ENCODE peak calls at places on chromosomes 11 and 22, in four cellular contexts. I, L, M and W are unnamed samples.

GRCh38 chr22:38741576-38741975 is 14.2 kb downstream of the SUN2 start:
- DNase-seq in L (no peak), M (no peak), I (no peak), W (no peak)

GRCh38 chr11:10208045-10208674 is 85.9 kb downstream of the SBF2 start:
- DNase-seq in I (peak), M (peak), L (peak), W (peak)

GRCh38 chr11:43919852-43920597 is 22.4 kb upstream of the C11orf96 start:
- DNase-seq in M (no peak), L (no peak), I (no peak), W (no peak)

GRCh38 chr11:27081056-27081455 is 40.4 kb downstream of the BBOX1 start:
- DNase-seq in I (no peak), M (no peak), L (peak), W (no peak)

GRCh38 chr11:131464481-131464880 is 94.1 kb downstream of the NTM start:
- DNase-seq in I (no peak), L (no peak), M (no peak), W (no peak)

GRCh38 chr22:49968831-49969661 is 8.5 kb downstream of the PIM3 start:
- DNase-seq in M (no peak), L (no peak), I (no peak), W (no peak)

GRCh38 chr11:126403039-126403438 is 47.6 kb downstream of the ST3GAL4 start:
- DNase-seq in M (peak), L (no peak), I (peak), W (no peak)

GRCh38 chr11:64358907-64359711 is at the start of gene RPS6KA4:
- DNase-seq in L (peak), M (peak), I (peak), W (peak)

GRCh38 chr11:36312593-36312990 is 16.5 kb downstream of the PRR5L start:
- DNase-seq in L (peak), M (no peak), I (no peak), W (no peak)

GRCh38 chr11:86589204-86589603 is 83.2 kb downstream of the ME3 start:
- DNase-seq in I (no peak), L (no peak), M (no peak), W (no peak)

GRCh38 chr11:124843616-124843910 is 21.7 kb upstream of the ROBO3 start:
- DNase-seq in I (no peak), M (no peak), L (no peak), W (no peak)

GRCh38 chr11:12206529-12206928 is 96.1 kb downstream of the MICAL2 start:
- DNase-seq in L (no peak), I (no peak), M (no peak), W (peak)

GRCh38 chr11:11155962-11156815 is 196.9 kb downstream of the CSNK2A3 start:
- DNase-seq in I (peak), M (peak), L (no peak), W (peak)

GRCh38 chr11:1391165-1392010 is 1.7 kb downstream of the BRSK2 start:
- DNase-seq in M (peak), L (no peak), I (no peak), W (peak)

GRCh38 chr11:69499216-69499945 is 17.9 kb downstream of the LINC01488 start:
- DNase-seq in L (no peak), I (no peak), M (no peak), W (peak)

GRCh38 chr11:121366970-121367369 is 74.4 kb downstream of the SC5D start:
- DNase-seq in I (no peak), M (peak), L (no peak), W (peak)

GRCh38 chr11:10414659-10415058 is 40.4 kb upstream of the AMPD3 start:
- DNase-seq in M (no peak), I (no peak), L (peak), W (no peak)

GRCh38 chr11:57203359-57203758 is 21.6 kb downstream of the LRRC55 start:
- DNase-seq in L (no peak), I (no peak), M (no peak), W (no peak)

GRCh38 chr22:45502215-45503070 is at the start of gene FBLN1:
- DNase-seq in I (peak), L (no peak), M (peak), W (peak)

GRCh38 chr11:64643927-64644326 is 52.9 kb downstream of the SLC22A12 start:
- DNase-seq in L (no peak), M (peak), I (no peak), W (no peak)

GRCh38 chr11:69240332-69241074 is 53.5 kb upstream of the MYEOV start:
- DNase-seq in L (peak), I (no peak), M (no peak), W (peak)